ENCODE peak calls at places on chromosomes 1 and 21, in seven cellular contexts. One of them, this sample, is unnamed.

GRCh38 chr1:221987860-221988520 is 246.1 kb upstream of the DUSP10 start:
- DNase-seq in tibial nerve: no peak
- DNase-seq in nephron progenitor cell: no peak
- DNase-seq in HCT116: no peak
- DNase-seq in adrenal gland: no peak
- DNase-seq in neural crest cell: no peak
- DNase-seq in retinal pigment epithelial cell: peak
- DNase-seq in this sample: no peak

GRCh38 chr1:159307338-159307737 is 5.2 kb downstream of the FCER1A start:
- DNase-seq in HCT116: no peak
- DNase-seq in nephron progenitor cell: no peak
- DNase-seq in neural crest cell: no peak
- DNase-seq in retinal pigment epithelial cell: no peak
- DNase-seq in adrenal gland: no peak
- DNase-seq in tibial nerve: no peak
- DNase-seq in this sample: no peak

GRCh38 chr1:87833158-87833557 is 504.5 kb downstream of the LMO4 start:
- DNase-seq in tibial nerve: no peak
- DNase-seq in retinal pigment epithelial cell: no peak
- DNase-seq in nephron progenitor cell: no peak
- DNase-seq in neural crest cell: no peak
- DNase-seq in HCT116: no peak
- DNase-seq in adrenal gland: no peak
- DNase-seq in this sample: no peak

GRCh38 chr21:42258150-42258884 is 39.4 kb downstream of the ABCG1 start:
- DNase-seq in nephron progenitor cell: peak
- DNase-seq in neural crest cell: peak
- DNase-seq in retinal pigment epithelial cell: no peak
- DNase-seq in HCT116: peak
- DNase-seq in tibial nerve: no peak
- DNase-seq in adrenal gland: peak
- DNase-seq in this sample: peak

GRCh38 chr1:21520899-21521716 is 11.9 kb downstream of the ALPL start:
- DNase-seq in tibial nerve: no peak
- DNase-seq in retinal pigment epithelial cell: no peak
- DNase-seq in nephron progenitor cell: no peak
- DNase-seq in HCT116: no peak
- DNase-seq in neural crest cell: no peak
- DNase-seq in adrenal gland: no peak
- DNase-seq in this sample: no peak

GRCh38 chr21:44892536-44893277 is 19.2 kb upstream of the PTTG1IP start:
- DNase-seq in HCT116: peak
- DNase-seq in retinal pigment epithelial cell: no peak
- DNase-seq in nephron progenitor cell: peak
- DNase-seq in adrenal gland: peak
- DNase-seq in tibial nerve: peak
- DNase-seq in neural crest cell: peak
- DNase-seq in this sample: peak

GRCh38 chr1:213570487-213570886 is 417.3 kb upstream of the PROX1 start:
- DNase-seq in adrenal gland: no peak
- DNase-seq in nephron progenitor cell: no peak
- DNase-seq in neural crest cell: no peak
- DNase-seq in retinal pigment epithelial cell: no peak
- DNase-seq in tibial nerve: no peak
- DNase-seq in HCT116: peak
- DNase-seq in this sample: no peak

GRCh38 chr1:168134132-168135041 is 2.3 kb downstream of the GPR161 start:
- DNase-seq in nephron progenitor cell: peak
- DNase-seq in tibial nerve: no peak
- DNase-seq in HCT116: no peak
- DNase-seq in retinal pigment epithelial cell: no peak
- DNase-seq in adrenal gland: no peak
- DNase-seq in neural crest cell: no peak
- DNase-seq in this sample: no peak

GRCh38 chr1:116299248-116299647 is 73.8 kb upstream of the ATP1A1 start:
- DNase-seq in HCT116: no peak
- DNase-seq in retinal pigment epithelial cell: no peak
- DNase-seq in neural crest cell: no peak
- DNase-seq in adrenal gland: no peak
- DNase-seq in tibial nerve: no peak
- DNase-seq in nephron progenitor cell: no peak
- DNase-seq in this sample: no peak

GRCh38 chr1:16117369-16117768 is 38.5 kb downstream of the EPHA2 start:
- DNase-seq in retinal pigment epithelial cell: no peak
- DNase-seq in HCT116: no peak
- DNase-seq in nephron progenitor cell: no peak
- DNase-seq in neural crest cell: no peak
- DNase-seq in tibial nerve: no peak
- DNase-seq in adrenal gland: no peak
- DNase-seq in this sample: no peak

GRCh38 chr21:44931137-44931500 is 8.7 kb upstream of the SLX9 start:
- DNase-seq in neural crest cell: no peak
- DNase-seq in retinal pigment epithelial cell: no peak
- DNase-seq in tibial nerve: no peak
- DNase-seq in HCT116: no peak
- DNase-seq in nephron progenitor cell: no peak
- DNase-seq in adrenal gland: no peak
- DNase-seq in this sample: peak

GRCh38 chr1:165257969-165258459 is 98.5 kb downstream of the LMX1A start:
- DNase-seq in nephron progenitor cell: peak
- DNase-seq in HCT116: peak
- DNase-seq in retinal pigment epithelial cell: peak
- DNase-seq in tibial nerve: peak
- DNase-seq in adrenal gland: peak
- DNase-seq in neural crest cell: peak
- DNase-seq in this sample: peak

GRCh38 chr1:29985376-29985945 is 737.9 kb downstream of the MATN1 start:
- DNase-seq in neural crest cell: no peak
- DNase-seq in nephron progenitor cell: no peak
- DNase-seq in tibial nerve: no peak
- DNase-seq in retinal pigment epithelial cell: no peak
- DNase-seq in adrenal gland: peak
- DNase-seq in HCT116: no peak
- DNase-seq in this sample: no peak

GRCh38 chr1:45134468-45134873 is 71.9 kb downstream of the ZSWIM5 start:
- DNase-seq in tibial nerve: no peak
- DNase-seq in neural crest cell: no peak
- DNase-seq in nephron progenitor cell: no peak
- DNase-seq in retinal pigment epithelial cell: no peak
- DNase-seq in adrenal gland: no peak
- DNase-seq in HCT116: no peak
- DNase-seq in this sample: no peak

GRCh38 chr1:46653405-46653853 is 14.7 kb downstream of the ATPAF1 start:
- DNase-seq in retinal pigment epithelial cell: no peak
- DNase-seq in HCT116: no peak
- DNase-seq in adrenal gland: no peak
- DNase-seq in nephron progenitor cell: no peak
- DNase-seq in tibial nerve: no peak
- DNase-seq in neural crest cell: no peak
- DNase-seq in this sample: no peak

GRCh38 chr1:42144336-42145189 is 8.6 kb upstream of the GUCA2B start:
- DNase-seq in nephron progenitor cell: no peak
- DNase-seq in tibial nerve: no peak
- DNase-seq in adrenal gland: no peak
- DNase-seq in neural crest cell: no peak
- DNase-seq in HCT116: no peak
- DNase-seq in retinal pigment epithelial cell: no peak
- DNase-seq in this sample: no peak

GRCh38 chr1:155688318-155689121 is at the start of the genes DAP3 and YY1AP1:
- DNase-seq in retinal pigment epithelial cell: peak
- DNase-seq in tibial nerve: peak
- DNase-seq in nephron progenitor cell: peak
- DNase-seq in adrenal gland: peak
- DNase-seq in HCT116: peak
- DNase-seq in neural crest cell: peak
- DNase-seq in this sample: peak
- TF ChIP-seq CTCF in retinal pigment epithelial cell: no peak
- TF ChIP-seq CTCF in tibial nerve: peak
- TF ChIP-seq CTCF in nephron progenitor cell: no peak
- TF ChIP-seq CTCF in adrenal gland: no peak
- TF ChIP-seq CTCF in HCT116: no peak
- TF ChIP-seq CTCF in neural crest cell: no peak
- TF ChIP-seq CTCF in this sample: no peak

GRCh38 chr1:14549897-14550635 is 48.4 kb upstream of the KAZN start:
- DNase-seq in neural crest cell: no peak
- DNase-seq in adrenal gland: no peak
- DNase-seq in retinal pigment epithelial cell: no peak
- DNase-seq in nephron progenitor cell: no peak
- DNase-seq in tibial nerve: no peak
- DNase-seq in HCT116: no peak
- DNase-seq in this sample: no peak
- TF ChIP-seq CTCF in neural crest cell: no peak
- TF ChIP-seq CTCF in adrenal gland: no peak
- TF ChIP-seq CTCF in retinal pigment epithelial cell: no peak
- TF ChIP-seq CTCF in nephron progenitor cell: no peak
- TF ChIP-seq CTCF in tibial nerve: no peak
- TF ChIP-seq CTCF in HCT116: no peak
- TF ChIP-seq CTCF in this sample: no peak

DNA sequence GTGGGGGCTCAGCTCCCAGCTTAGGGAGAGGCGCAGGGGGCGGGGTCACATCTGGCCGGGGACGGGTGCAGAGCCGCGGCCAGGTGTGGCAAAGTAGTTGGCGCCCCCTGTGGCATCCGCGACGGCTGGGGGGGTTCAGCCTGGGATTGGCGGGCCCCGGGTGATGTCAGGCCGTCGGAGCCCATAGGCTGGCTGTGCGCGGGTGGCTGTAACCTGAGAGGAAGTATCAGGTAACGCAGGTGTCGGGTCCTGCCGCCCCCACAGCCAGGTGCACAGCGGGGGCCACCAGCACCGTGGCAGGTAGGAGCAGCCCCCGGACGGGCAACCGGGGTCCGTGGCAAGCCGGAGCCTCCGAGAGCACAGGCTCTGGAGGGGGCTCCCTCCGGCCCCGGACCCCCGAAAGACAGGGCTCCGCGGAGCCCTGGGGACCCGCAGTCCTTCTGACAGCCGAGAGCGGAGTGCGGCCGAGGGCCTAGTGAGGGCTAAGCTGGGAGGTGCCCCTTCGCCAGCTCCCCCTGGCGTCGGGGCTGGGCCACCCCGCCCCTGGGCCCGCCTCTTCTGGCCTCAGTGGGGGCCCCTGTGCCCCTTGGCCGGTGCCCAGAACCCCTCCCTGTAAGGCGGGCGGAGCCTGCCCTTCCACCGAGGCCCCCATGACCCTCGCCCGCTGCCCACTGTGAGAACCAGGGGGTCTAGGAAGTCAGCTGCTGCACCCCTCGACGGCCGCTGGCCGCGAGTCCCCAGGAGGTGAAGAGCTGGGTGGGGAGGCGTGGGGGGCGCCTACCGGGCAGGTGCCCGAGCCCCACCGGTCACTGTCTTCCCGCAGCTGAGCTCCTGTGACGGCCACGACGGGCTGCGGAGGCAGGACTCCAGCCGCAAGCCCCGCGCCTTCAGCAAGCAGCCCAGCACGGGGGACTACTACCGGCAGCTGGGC is 17.9 kb downstream of the TNFRSF25 start:
- DNase-seq in HCT116: peak
- DNase-seq in tibial nerve: no peak
- DNase-seq in neural crest cell: no peak
- DNase-seq in nephron progenitor cell: peak
- DNase-seq in adrenal gland: no peak
- DNase-seq in retinal pigment epithelial cell: no peak
- DNase-seq in this sample: no peak
- TF ChIP-seq CTCF in HCT116: peak
- TF ChIP-seq CTCF in tibial nerve: no peak
- TF ChIP-seq CTCF in neural crest cell: peak
- TF ChIP-seq CTCF in nephron progenitor cell: no peak
- TF ChIP-seq CTCF in adrenal gland: no peak
- TF ChIP-seq CTCF in retinal pigment epithelial cell: peak
- TF ChIP-seq CTCF in this sample: no peak

GRCh38 chr1:31421404-31422040 is 8.5 kb downstream of the SERINC2 start:
- DNase-seq in retinal pigment epithelial cell: no peak
- DNase-seq in tibial nerve: no peak
- DNase-seq in HCT116: no peak
- DNase-seq in adrenal gland: no peak
- DNase-seq in nephron progenitor cell: peak
- DNase-seq in neural crest cell: peak
- DNase-seq in this sample: no peak
- TF ChIP-seq CTCF in retinal pigment epithelial cell: peak
- TF ChIP-seq CTCF in tibial nerve: no peak
- TF ChIP-seq CTCF in HCT116: peak
- TF ChIP-seq CTCF in adrenal gland: no peak
- TF ChIP-seq CTCF in nephron progenitor cell: peak
- TF ChIP-seq CTCF in neural crest cell: peak
- TF ChIP-seq CTCF in this sample: peak

GRCh38 chr1:1573843-1574720 is 581 bp downstream of the SSU72 start:
- DNase-seq in HCT116: no peak
- DNase-seq in nephron progenitor cell: peak
- DNase-seq in neural crest cell: peak
- DNase-seq in retinal pigment epithelial cell: no peak
- DNase-seq in tibial nerve: no peak
- DNase-seq in adrenal gland: peak
- DNase-seq in this sample: peak
- TF ChIP-seq CTCF in HCT116: no peak
- TF ChIP-seq CTCF in nephron progenitor cell: peak
- TF ChIP-seq CTCF in neural crest cell: peak
- TF ChIP-seq CTCF in retinal pigment epithelial cell: peak
- TF ChIP-seq CTCF in tibial nerve: no peak
- TF ChIP-seq CTCF in adrenal gland: no peak
- TF ChIP-seq CTCF in this sample: peak

GRCh38 chr1:1232224-1232800 is at the start of gene B3GALT6:
- DNase-seq in HCT116: no peak
- DNase-seq in retinal pigment epithelial cell: no peak
- DNase-seq in adrenal gland: no peak
- DNase-seq in nephron progenitor cell: no peak
- DNase-seq in neural crest cell: no peak
- DNase-seq in tibial nerve: no peak
- DNase-seq in this sample: no peak

GRCh38 chr1:1229770-1230169 is 2.0 kb downstream of the SDF4 start:
- DNase-seq in neural crest cell: no peak
- DNase-seq in HCT116: no peak
- DNase-seq in adrenal gland: no peak
- DNase-seq in retinal pigment epithelial cell: no peak
- DNase-seq in nephron progenitor cell: no peak
- DNase-seq in tibial nerve: no peak
- DNase-seq in this sample: no peak

GRCh38 chr1:1231400-1232223 is at the start of gene SDF4:
- DNase-seq in neural crest cell: peak
- DNase-seq in adrenal gland: peak
- DNase-seq in nephron progenitor cell: peak
- DNase-seq in tibial nerve: peak
- DNase-seq in retinal pigment epithelial cell: peak
- DNase-seq in HCT116: peak
- DNase-seq in this sample: peak

GRCh38 chr1:1228596-1229321 is 3.0 kb downstream of the SDF4 start:
- DNase-seq in adrenal gland: no peak
- DNase-seq in nephron progenitor cell: no peak
- DNase-seq in tibial nerve: no peak
- DNase-seq in HCT116: no peak
- DNase-seq in neural crest cell: no peak
- DNase-seq in retinal pigment epithelial cell: no peak
- DNase-seq in this sample: no peak

GRCh38 chr1:1230656-1231399 is 973 bp downstream of the SDF4 start:
- DNase-seq in nephron progenitor cell: no peak
- DNase-seq in HCT116: peak
- DNase-seq in retinal pigment epithelial cell: peak
- DNase-seq in adrenal gland: no peak
- DNase-seq in tibial nerve: no peak
- DNase-seq in neural crest cell: no peak
- DNase-seq in this sample: no peak
- TF ChIP-seq CTCF in nephron progenitor cell: no peak
- TF ChIP-seq CTCF in HCT116: peak
- TF ChIP-seq CTCF in retinal pigment epithelial cell: peak
- TF ChIP-seq CTCF in adrenal gland: no peak
- TF ChIP-seq CTCF in tibial nerve: no peak
- TF ChIP-seq CTCF in neural crest cell: no peak
- TF ChIP-seq CTCF in this sample: no peak

This sample was measured in GM13976.